ENCODE peak calls at places on chromosome 18, in ten cellular contexts. One of them, this sample, is unnamed.

GRCh38 chr18:58640428-58640805 is 11.5 kb upstream of the ALPK2 start:
- DNase-seq in K562: no peak
- DNase-seq in endothelial cell of umbilical vein: no peak
- DNase-seq in SK-N-SH: no peak
- DNase-seq in spleen: no peak
- DNase-seq in transverse colon: no peak
- DNase-seq in GM12878: no peak
- DNase-seq in sigmoid colon: no peak
- DNase-seq in stomach: no peak
- DNase-seq in esophagus muscularis mucosa: no peak
- DNase-seq in this sample: peak; percentile 43

GRCh38 chr18:79400591-79401381 is 5.1 kb downstream of the NFATC1 start:
- DNase-seq in transverse colon: no peak
- DNase-seq in stomach: no peak
- DNase-seq in SK-N-SH: no peak
- DNase-seq in sigmoid colon: peak; percentile 76
- DNase-seq in K562: no peak
- DNase-seq in esophagus muscularis mucosa: no peak
- DNase-seq in spleen: peak; percentile 88
- DNase-seq in GM12878: peak; percentile 24
- DNase-seq in endothelial cell of umbilical vein: peak; percentile 33
- DNase-seq in this sample: no peak

GRCh38 chr18:49072524-49072934 is 121.8 kb upstream of the SMAD7 start:
- DNase-seq in GM12878: no peak
- DNase-seq in endothelial cell of umbilical vein: no peak
- DNase-seq in sigmoid colon: no peak
- DNase-seq in stomach: peak; percentile 37
- DNase-seq in SK-N-SH: peak; percentile 27
- DNase-seq in esophagus muscularis mucosa: no peak
- DNase-seq in K562: peak; percentile 89
- DNase-seq in transverse colon: no peak
- DNase-seq in spleen: no peak
- DNase-seq in this sample: no peak

GRCh38 chr18:61019902-61020301 is 313.3 kb upstream of the CDH20 start:
- DNase-seq in spleen: no peak
- DNase-seq in SK-N-SH: peak; percentile 40
- DNase-seq in sigmoid colon: no peak
- DNase-seq in endothelial cell of umbilical vein: no peak
- DNase-seq in esophagus muscularis mucosa: no peak
- DNase-seq in GM12878: no peak
- DNase-seq in transverse colon: no peak
- DNase-seq in stomach: no peak
- DNase-seq in K562: no peak
- DNase-seq in this sample: no peak

GRCh38 chr18:68925268-68925667 is 127.4 kb downstream of the CCDC102B start:
- DNase-seq in K562: no peak
- DNase-seq in stomach: no peak
- DNase-seq in spleen: no peak
- DNase-seq in transverse colon: no peak
- DNase-seq in sigmoid colon: no peak
- DNase-seq in endothelial cell of umbilical vein: no peak
- DNase-seq in GM12878: no peak
- DNase-seq in esophagus muscularis mucosa: no peak
- DNase-seq in SK-N-SH: no peak
- DNase-seq in this sample: no peak

GRCh38 chr18:56238576-56238975 is 399.8 kb downstream of the TXNL1 start:
- DNase-seq in sigmoid colon: no peak
- DNase-seq in SK-N-SH: no peak
- DNase-seq in K562: peak; percentile 1
- DNase-seq in spleen: no peak
- DNase-seq in esophagus muscularis mucosa: no peak
- DNase-seq in transverse colon: no peak
- DNase-seq in GM12878: no peak
- DNase-seq in endothelial cell of umbilical vein: no peak
- DNase-seq in stomach: no peak
- DNase-seq in this sample: no peak

GRCh38 chr18:59426855-59427254 is 67.8 kb upstream of the LMAN1 start:
- DNase-seq in stomach: no peak
- DNase-seq in SK-N-SH: no peak
- DNase-seq in transverse colon: no peak
- DNase-seq in K562: no peak
- DNase-seq in spleen: no peak
- DNase-seq in esophagus muscularis mucosa: no peak
- DNase-seq in sigmoid colon: no peak
- DNase-seq in GM12878: no peak
- DNase-seq in endothelial cell of umbilical vein: no peak
- DNase-seq in this sample: no peak

GRCh38 chr18:23049698-23050373 is 85.4 kb upstream of the CABLES1 start:
- DNase-seq in endothelial cell of umbilical vein: no peak
- DNase-seq in sigmoid colon: no peak
- DNase-seq in SK-N-SH: no peak
- DNase-seq in stomach: no peak
- DNase-seq in esophagus muscularis mucosa: no peak
- DNase-seq in GM12878: no peak
- DNase-seq in K562: no peak
- DNase-seq in transverse colon: no peak
- DNase-seq in spleen: no peak
- DNase-seq in this sample: no peak

GRCh38 chr18:32879497-32879896 is 106.7 kb upstream of the KLHL14 start:
- DNase-seq in esophagus muscularis mucosa: no peak
- DNase-seq in spleen: no peak
- DNase-seq in endothelial cell of umbilical vein: no peak
- DNase-seq in transverse colon: no peak
- DNase-seq in GM12878: no peak
- DNase-seq in SK-N-SH: no peak
- DNase-seq in K562: no peak
- DNase-seq in sigmoid colon: no peak
- DNase-seq in stomach: no peak
- DNase-seq in this sample: no peak

GRCh38 chr18:63963610-63964256 is 6.1 kb upstream of the SERPINB8 start:
- DNase-seq in esophagus muscularis mucosa: no peak
- DNase-seq in GM12878: no peak
- DNase-seq in sigmoid colon: no peak
- DNase-seq in stomach: peak; percentile 57
- DNase-seq in SK-N-SH: peak; percentile 15
- DNase-seq in transverse colon: peak; percentile 66
- DNase-seq in endothelial cell of umbilical vein: peak; percentile 57
- DNase-seq in spleen: no peak
- DNase-seq in K562: peak; percentile 13
- DNase-seq in this sample: no peak

GRCh38 chr18:55856191-55856590 is 268.2 kb upstream of the TCF4 start:
- DNase-seq in sigmoid colon: no peak
- DNase-seq in transverse colon: no peak
- DNase-seq in endothelial cell of umbilical vein: peak; percentile 64
- DNase-seq in SK-N-SH: no peak
- DNase-seq in GM12878: no peak
- DNase-seq in stomach: no peak
- DNase-seq in K562: no peak
- DNase-seq in spleen: no peak
- DNase-seq in esophagus muscularis mucosa: no peak
- DNase-seq in this sample: no peak

GRCh38 chr18:5510109-5510846 is 33.5 kb downstream of the EPB41L3 start:
- DNase-seq in GM12878: no peak
- DNase-seq in SK-N-SH: no peak
- DNase-seq in sigmoid colon: no peak
- DNase-seq in transverse colon: no peak
- DNase-seq in stomach: no peak
- DNase-seq in spleen: no peak
- DNase-seq in esophagus muscularis mucosa: no peak
- DNase-seq in K562: no peak
- DNase-seq in endothelial cell of umbilical vein: peak; percentile 59
- DNase-seq in this sample: no peak

GRCh38 chr18:6781846-6782245 is 52.3 kb downstream of the ARHGAP28 start:
- DNase-seq in endothelial cell of umbilical vein: peak; percentile 64
- DNase-seq in sigmoid colon: no peak
- DNase-seq in SK-N-SH: peak; percentile 64
- DNase-seq in stomach: no peak
- DNase-seq in K562: no peak
- DNase-seq in transverse colon: no peak
- DNase-seq in spleen: no peak
- DNase-seq in GM12878: no peak
- DNase-seq in esophagus muscularis mucosa: no peak
- DNase-seq in this sample: no peak

GRCh38 chr18:5052491-5052890 is 144.6 kb downstream of the AKAIN1 start:
- DNase-seq in K562: no peak
- DNase-seq in endothelial cell of umbilical vein: no peak
- DNase-seq in GM12878: no peak
- DNase-seq in sigmoid colon: no peak
- DNase-seq in SK-N-SH: no peak
- DNase-seq in stomach: no peak
- DNase-seq in transverse colon: no peak
- DNase-seq in esophagus muscularis mucosa: no peak
- DNase-seq in spleen: no peak
- DNase-seq in this sample: no peak

GRCh38 chr18:12637901-12638633 is 19.8 kb downstream of the SPIRE1 start:
- DNase-seq in endothelial cell of umbilical vein: no peak
- DNase-seq in stomach: no peak
- DNase-seq in sigmoid colon: no peak
- DNase-seq in spleen: no peak
- DNase-seq in transverse colon: no peak
- DNase-seq in esophagus muscularis mucosa: no peak
- DNase-seq in K562: no peak
- DNase-seq in SK-N-SH: no peak
- DNase-seq in GM12878: no peak
- DNase-seq in this sample: no peak

GRCh38 chr18:49241852-49242251 is 218.6 kb downstream of the DYM start:
- DNase-seq in esophagus muscularis mucosa: no peak
- DNase-seq in endothelial cell of umbilical vein: no peak
- DNase-seq in transverse colon: no peak
- DNase-seq in SK-N-SH: no peak
- DNase-seq in spleen: no peak
- DNase-seq in stomach: no peak
- DNase-seq in K562: no peak
- DNase-seq in GM12878: no peak
- DNase-seq in sigmoid colon: no peak
- DNase-seq in this sample: no peak

DNA sequence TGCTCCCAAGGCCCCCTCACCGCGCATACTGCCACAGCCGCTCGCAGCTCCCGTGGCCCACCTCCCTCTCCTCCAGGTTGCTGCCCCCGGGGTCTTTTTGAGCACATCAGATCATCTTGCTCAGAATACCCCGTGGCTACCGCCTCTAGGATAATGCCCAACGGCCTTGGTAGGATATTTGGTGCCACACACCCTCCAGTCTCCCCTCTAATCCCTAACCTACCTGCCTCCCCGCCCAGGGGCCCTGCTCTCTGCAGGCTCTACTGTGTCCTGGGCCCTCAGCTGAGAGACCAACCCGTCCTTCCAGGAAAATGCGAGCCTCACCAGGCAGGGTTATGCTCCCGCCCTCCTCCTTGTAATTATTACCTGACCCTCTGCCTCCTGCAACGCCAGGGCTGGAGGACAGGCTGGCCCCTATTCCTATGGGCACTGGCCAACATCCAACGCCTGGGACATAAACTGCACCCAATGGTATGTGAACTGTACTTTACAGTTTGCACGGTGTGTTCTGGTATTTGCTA is 1.5 kb upstream of the MTCL1 start:
- DNase-seq in esophagus muscularis mucosa: no peak
- DNase-seq in stomach: no peak
- DNase-seq in GM12878: no peak
- DNase-seq in K562: no peak
- DNase-seq in endothelial cell of umbilical vein: no peak
- DNase-seq in spleen: peak; percentile 77
- DNase-seq in SK-N-SH: no peak
- DNase-seq in sigmoid colon: peak; percentile 53
- DNase-seq in transverse colon: no peak
- DNase-seq in this sample: peak; percentile 86
- H3K4me3 ChIP-seq in esophagus muscularis mucosa: peak overlapping the region; percentile 78
- H3K4me3 ChIP-seq in stomach: peak overlapping the region; percentile 71
- H3K4me3 ChIP-seq in GM12878: no peak overlapping the region
- H3K4me3 ChIP-seq in K562: no peak overlapping the region
- H3K4me3 ChIP-seq in endothelial cell of umbilical vein: no peak overlapping the region
- H3K4me3 ChIP-seq in spleen: peak overlapping the region; percentile 73
- H3K4me3 ChIP-seq in SK-N-SH: no peak overlapping the region
- H3K4me3 ChIP-seq in sigmoid colon: peak overlapping the region; percentile 49
- H3K4me3 ChIP-seq in transverse colon: no peak overlapping the region
- H3K4me3 ChIP-seq in this sample: peak overlapping the region; percentile 84

DNA sequence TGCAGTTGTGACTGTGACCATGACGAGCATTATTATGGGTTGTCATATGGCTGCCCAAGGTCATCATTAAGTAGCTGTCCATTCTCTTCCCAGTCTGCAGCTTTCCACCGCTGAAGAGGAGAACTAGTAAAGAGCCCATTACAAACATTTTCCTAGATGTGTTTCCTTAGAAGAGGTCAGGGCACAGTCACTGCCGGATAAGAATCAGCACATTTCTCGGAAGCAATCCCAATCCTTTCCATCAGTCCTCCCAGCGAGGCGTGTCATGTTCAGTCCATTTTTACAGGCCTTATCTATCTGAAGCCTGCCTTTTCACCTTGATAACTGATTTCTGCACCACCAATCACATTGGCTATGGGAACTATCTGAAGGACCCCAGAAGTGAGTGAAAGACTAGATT is 319.9 kb upstream of the SLC14A2 start:
- DNase-seq in spleen: no peak
- DNase-seq in esophagus muscularis mucosa: no peak
- DNase-seq in GM12878: no peak
- DNase-seq in K562: peak; percentile 1
- DNase-seq in sigmoid colon: no peak
- DNase-seq in stomach: no peak
- DNase-seq in transverse colon: no peak
- DNase-seq in SK-N-SH: no peak
- DNase-seq in endothelial cell of umbilical vein: no peak
- DNase-seq in this sample: no peak
- TF ChIP-seq POLR2AphosphoS5 in spleen: no peak
- TF ChIP-seq POLR2AphosphoS5 in esophagus muscularis mucosa: no peak
- TF ChIP-seq POLR2AphosphoS5 in GM12878: no peak
- TF ChIP-seq POLR2AphosphoS5 in K562: no peak
- TF ChIP-seq POLR2AphosphoS5 in sigmoid colon: no peak
- TF ChIP-seq POLR2AphosphoS5 in stomach: no peak
- TF ChIP-seq POLR2AphosphoS5 in transverse colon: no peak
- TF ChIP-seq POLR2AphosphoS5 in SK-N-SH: no peak
- TF ChIP-seq POLR2AphosphoS5 in endothelial cell of umbilical vein: no peak
- TF ChIP-seq POLR2AphosphoS5 in this sample: no peak

GRCh38 chr18:77105021-77105420 is 27.6 kb downstream of the MBP start:
- DNase-seq in sigmoid colon: no peak
- DNase-seq in stomach: no peak
- DNase-seq in endothelial cell of umbilical vein: no peak
- DNase-seq in spleen: no peak
- DNase-seq in GM12878: no peak
- DNase-seq in SK-N-SH: no peak
- DNase-seq in K562: no peak
- DNase-seq in esophagus muscularis mucosa: no peak
- DNase-seq in transverse colon: no peak
- DNase-seq in this sample: peak; percentile 5
- H3K4me3 ChIP-seq in sigmoid colon: no peak overlapping the region
- H3K4me3 ChIP-seq in stomach: no peak overlapping the region
- H3K4me3 ChIP-seq in endothelial cell of umbilical vein: no peak overlapping the region
- H3K4me3 ChIP-seq in spleen: no peak overlapping the region
- H3K4me3 ChIP-seq in GM12878: peak overlapping the region; percentile 16
- H3K4me3 ChIP-seq in SK-N-SH: no peak overlapping the region
- H3K4me3 ChIP-seq in K562: no peak overlapping the region
- H3K4me3 ChIP-seq in esophagus muscularis mucosa: no peak overlapping the region
- H3K4me3 ChIP-seq in transverse colon: no peak overlapping the region
- H3K4me3 ChIP-seq in this sample: no peak overlapping the region

DNA sequence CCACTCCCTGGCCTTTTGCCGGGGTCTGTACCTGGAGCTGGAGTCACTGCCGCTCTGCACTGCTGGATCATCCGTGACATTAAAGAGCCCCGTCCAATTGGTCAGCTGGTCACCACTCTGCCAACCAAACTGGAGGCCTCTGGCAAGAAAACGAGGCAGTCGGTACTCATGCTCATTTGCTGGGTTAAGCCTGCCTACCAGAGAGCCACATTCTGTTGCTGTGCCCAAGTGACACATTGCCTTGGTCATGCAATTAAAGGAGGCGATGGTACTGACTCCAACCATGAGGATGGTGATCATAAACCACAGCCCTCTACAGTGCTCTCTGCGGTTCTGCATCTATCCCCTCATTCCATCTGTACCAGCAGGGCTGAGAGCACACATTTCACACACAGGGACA is 35.5 kb downstream of the ST8SIA5 start:
- DNase-seq in endothelial cell of umbilical vein: no peak
- DNase-seq in GM12878: no peak
- DNase-seq in SK-N-SH: no peak
- DNase-seq in sigmoid colon: no peak
- DNase-seq in K562: no peak
- DNase-seq in stomach: no peak
- DNase-seq in spleen: no peak
- DNase-seq in transverse colon: no peak
- DNase-seq in esophagus muscularis mucosa: no peak
- DNase-seq in this sample: no peak
- TF ChIP-seq POLR2AphosphoS5 in endothelial cell of umbilical vein: no peak
- TF ChIP-seq POLR2AphosphoS5 in GM12878: no peak
- TF ChIP-seq POLR2AphosphoS5 in SK-N-SH: no peak
- TF ChIP-seq POLR2AphosphoS5 in sigmoid colon: no peak
- TF ChIP-seq POLR2AphosphoS5 in K562: no peak
- TF ChIP-seq POLR2AphosphoS5 in stomach: no peak
- TF ChIP-seq POLR2AphosphoS5 in spleen: no peak
- TF ChIP-seq POLR2AphosphoS5 in transverse colon: no peak
- TF ChIP-seq POLR2AphosphoS5 in esophagus muscularis mucosa: no peak
- TF ChIP-seq POLR2AphosphoS5 in this sample: no peak